ENCODE peak calls at places on chromosomes 4 and X, in ten cellular contexts. X is activated T-helper 1 cell treated with anti-CD3 and anti-CD28 coated beads, Interleukin-12 subunit alpha, Interleukin-12 subunit beta, Interleukin-2, Interleukin-4 antibody, amounts not matched to agents 30 ng/mL and 10 ng/mL and 1 ng/mL, durations not matched to agents 14 hours and 24 hours and 36 hours; G is iris pigment epithelial cell; B is stimulated activated CD4-positive, alpha-beta T cell treated with anti-CD3 and anti-CD28 coated beads, Interleukin-2, amount 100 ng/mL, for 4 hours; N is fibroblast of lung; O is activated T-helper 9 cell treated with anti-CD3 and anti-CD28 coated beads, Interleukin-2, amount 50 U/mL, for 16 hours; J is caudate nucleus; A is NCI-H2081; C is EH; R is pancreas. U is an unnamed sample.

GRCh38 chrX:39874202-39874816 is 223.4 kb downstream of the BCOR start:
- DNase-seq in X (peak; percentile 68), G (no peak), B (no peak), N (no peak), O (peak; percentile 65), J (no peak), A (no peak), C (peak; percentile 48), R (no peak), U (peak; percentile 91)

GRCh38 chr4:7043521-7044414 is 596 bp downstream of the TADA2B start:
- DNase-seq in X (peak; percentile 43), G (peak; percentile 39), B (no peak), N (peak; percentile 46), O (peak; percentile 35), J (no peak), A (peak; percentile 60), C (peak; percentile 63), R (peak; percentile 62), U (peak; percentile 73)

GRCh38 chr4:91914176-91914804 is 389.5 kb upstream of the GRID2 start:
- DNase-seq in X (no peak), G (no peak), B (no peak), N (no peak), O (no peak), J (no peak), A (no peak), C (no peak), R (no peak), U (no peak)

GRCh38 chrX:149004936-149005335 is 500.2 kb downstream of the IDS start:
- DNase-seq in X (no peak), G (no peak), B (no peak), N (no peak), O (no peak), J (no peak), A (no peak), C (no peak), R (no peak), U (no peak)

GRCh38 chr4:57064811-57065711 is 45.1 kb downstream of the IGFBP7 start:
- DNase-seq in X (no peak), G (peak; percentile 96), B (no peak), N (peak; percentile 83), O (no peak), J (no peak), A (no peak), C (peak; percentile 100), R (peak; percentile 25), U (no peak)

GRCh38 chrX:130100180-130100579 is 10.1 kb downstream of the ELF4 start:
- DNase-seq in X (no peak), G (no peak), B (no peak), N (peak; percentile 63), O (no peak), J (no peak), A (no peak), C (peak; percentile 68), R (no peak), U (no peak)

GRCh38 chrX:5681159-5681558 is 547.5 kb downstream of the NLGN4X start:
- DNase-seq in X (no peak), G (no peak), B (no peak), N (no peak), O (no peak), J (no peak), A (peak; percentile 9), C (no peak), R (no peak), U (no peak)

GRCh38 chr4:137524642-137525384 is 7.5 kb downstream of the PCDH18 start:
- DNase-seq in X (no peak), G (peak; percentile 35), B (no peak), N (peak; percentile 63), O (no peak), J (no peak), A (peak; percentile 5), C (peak; percentile 76), R (no peak), U (no peak)

GRCh38 chrX:45889471-45889870 is 655.8 kb downstream of the ZNF674 start:
- DNase-seq in X (no peak), G (peak; percentile 70), B (no peak), N (no peak), O (no peak), J (no peak), A (no peak), C (peak; percentile 71), R (no peak), U (no peak)

GRCh38 chrX:150508018-150508417 is 60.4 kb upstream of the MTM1 start:
- DNase-seq in X (no peak), G (no peak), B (no peak), N (no peak), O (no peak), J (peak; percentile 45), A (no peak), C (no peak), R (peak; percentile 43), U (no peak)

GRCh38 chr4:130192787-130193186 is 1096.8 kb downstream of the C4orf33 start:
- DNase-seq in X (no peak), G (no peak), B (no peak), N (no peak), O (no peak), J (no peak), A (no peak), C (no peak), R (no peak), U (no peak)

GRCh38 chr4:47120783-47121182 is 89.4 kb downstream of the GABRB1 start:
- DNase-seq in X (no peak), G (no peak), B (no peak), N (no peak), O (no peak), J (peak; percentile 3), A (no peak), C (no peak), R (no peak), U (no peak)